ENCODE peak calls at places on chromosome 22, in eight cellular contexts. K, L, R, C, I, Y, X and P are unnamed samples.
A peak's percentile ranks its signal among the peaks of the same experiment; 100 is the strongest.

GRCh38 chr22:42396621-42397331 is 35.4 kb downstream of the NFAM1 start:
- DNase-seq in C (no peak), K (peak; percentile 43), L (no peak), I (peak; percentile 22), Y (no peak), X (peak; percentile 41), R (no peak), P (peak; percentile 55)

GRCh38 chr22:29816128-29816527 is 21.9 kb downstream of the ASCC2 start:
- DNase-seq in I (no peak), L (no peak), C (no peak), Y (no peak), X (no peak), K (no peak), R (peak; percentile 84), P (no peak)

GRCh38 chr22:49609207-49609876 is 218.3 kb downstream of the BRD1 start:
- DNase-seq in C (peak; percentile 41), R (no peak), X (no peak), I (no peak), Y (no peak), K (no peak), L (no peak), P (no peak)

GRCh38 chr22:37967637-37968451 is 14.3 kb downstream of the POLR2F start:
- DNase-seq in R (no peak), I (no peak), C (no peak), Y (no peak), L (no peak), X (no peak), K (no peak), P (no peak)

GRCh38 chr22:48952256-48953102 is 875.2 kb downstream of the BRD1 start:
- DNase-seq in C (no peak), R (no peak), K (no peak), L (no peak), I (no peak), X (no peak), Y (no peak), P (no peak)

GRCh38 chr22:50236731-50237409 is 8.0 kb downstream of the TUBGCP6 start:
- DNase-seq in C (no peak), K (no peak), R (no peak), L (no peak), X (no peak), I (no peak), Y (no peak), P (no peak)

GRCh38 chr22:37260939-37261338 is 16.9 kb upstream of the RAC2 start:
- DNase-seq in L (no peak), Y (peak; percentile 84), C (peak; percentile 73), X (peak; percentile 74), R (peak; percentile 59), K (peak; percentile 47), I (no peak), P (peak; percentile 75)

GRCh38 chr22:37639070-37639760 is at the start of gene SH3BP1:
- DNase-seq in R (peak; percentile 72), Y (peak; percentile 89), K (no peak), I (no peak), C (peak; percentile 75), X (peak; percentile 81), L (peak; percentile 57), P (peak; percentile 87)

GRCh38 chr22:24982301-24983056 is 30.0 kb downstream of the KIAA1671 start:
- DNase-seq in I (no peak), X (no peak), K (no peak), C (no peak), L (no peak), R (no peak), Y (no peak), P (no peak)

GRCh38 chr22:40396882-40397281 is 26.5 kb downstream of the SGSM3 start:
- DNase-seq in X (peak; percentile 36), K (no peak), C (peak; percentile 75), R (no peak), L (no peak), I (no peak), Y (peak; percentile 75), P (no peak)

GRCh38 chr22:22927888-22928665 is 40.5 kb downstream of the IGLL5 start:
- DNase-seq in L (no peak), C (no peak), R (peak; percentile 22), K (no peak), X (no peak), Y (no peak), I (no peak), P (no peak)

GRCh38 chr22:30208631-30209603 is 37.6 kb downstream of the LIF start:
- DNase-seq in R (peak; percentile 74), C (no peak), L (peak; percentile 87), I (peak; percentile 19), Y (peak; percentile 61), X (no peak), K (peak; percentile 54), P (peak; percentile 9)

GRCh38 chr22:24099661-24100060 is 81.6 kb upstream of the SUSD2 start:
- DNase-seq in X (no peak), L (no peak), K (no peak), R (no peak), I (no peak), C (peak; percentile 11), Y (no peak), P (no peak)

GRCh38 chr22:30187726-30188407 is 58.7 kb downstream of the LIF start:
- DNase-seq in L (no peak), C (no peak), R (no peak), Y (no peak), K (no peak), X (no peak), I (no peak), P (no peak)

GRCh38 chr22:43850529-43850928 is 11.8 kb downstream of the SULT4A1 start:
- DNase-seq in R (peak; percentile 19), C (no peak), L (no peak), Y (no peak), K (no peak), X (no peak), I (no peak), P (no peak)
- TF ChIP-seq CTCF in R (no peak), C (no peak), L (no peak), Y (no peak), K (no peak), X (no peak), I (no peak), P (no peak)

GRCh38 chr22:39117585-39118191 is 20.6 kb downstream of the APOBEC3H start:
- DNase-seq in I (no peak), C (no peak), K (peak; percentile 48), R (peak; percentile 17), X (peak; percentile 67), Y (no peak), L (no peak), P (peak; percentile 78)
- TF ChIP-seq CTCF in I (no peak), C (peak; percentile 46), K (peak; percentile 34), R (peak; percentile 19), X (no peak), Y (peak; percentile 39), L (peak; percentile 32), P (peak; percentile 76)

GRCh38 chr22:19942071-19942885 is 660 bp upstream of the TXNRD2 start:
- DNase-seq in L (no peak), Y (peak; percentile 64), R (no peak), X (no peak), I (no peak), C (peak; percentile 67), K (peak; percentile 66), P (peak; percentile 72)

GRCh38 chr22:19940536-19941364 is 822 bp upstream of the COMT start:
- DNase-seq in I (no peak), X (no peak), R (peak; percentile 54), C (peak; percentile 39), Y (peak; percentile 57), K (no peak), L (no peak), P (no peak)

GRCh38 chr22:19941365-19942070 is at the start of the genes COMT and TXNRD2:
- DNase-seq in X (peak; percentile 61), Y (peak; percentile 96), C (peak; percentile 82), K (peak; percentile 41), R (peak; percentile 88), I (peak; percentile 49), L (peak; percentile 55), P (peak; percentile 93)

GRCh38 chr22:19942886-19943664 is 1.5 kb upstream of the TXNRD2 start:
- DNase-seq in K (peak; percentile 63), L (peak; percentile 69), R (no peak), Y (no peak), I (peak; percentile 45), X (no peak), C (peak; percentile 37), P (no peak)

DNA sequence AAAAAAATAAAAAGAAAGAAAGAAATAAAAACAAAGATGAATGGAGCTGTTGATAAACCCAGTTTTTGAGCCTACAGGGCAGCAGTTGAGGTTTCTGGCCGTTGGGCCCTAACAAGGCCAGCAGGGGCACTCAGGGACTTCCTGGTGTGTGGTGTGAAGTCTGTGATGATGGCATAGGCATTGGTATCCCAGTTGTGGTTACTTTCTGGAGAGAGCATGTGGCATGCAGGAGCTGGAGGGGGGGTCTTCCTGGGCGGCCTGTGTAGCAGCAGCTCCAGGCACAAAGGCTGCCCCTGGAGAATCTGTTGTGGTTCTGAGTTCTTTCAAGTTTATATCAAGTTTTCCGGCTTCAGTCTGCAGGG is 2.0 kb upstream of the TXNRD2 start:
- DNase-seq in L (no peak), Y (peak; percentile 46), K (no peak), R (no peak), X (no peak), I (no peak), C (peak; percentile 48), P (no peak)
- TF ChIP-seq CTCF in L (no peak), Y (peak; percentile 21), K (no peak), R (peak; percentile 6), X (no peak), I (no peak), C (no peak), P (no peak)

GRCh38 chr22:45868586-45869443 is 108.1 kb downstream of the WNT7B start:
- DNase-seq in R (no peak), Y (no peak), L (no peak), C (peak; percentile 29), X (no peak), K (no peak), I (no peak), P (no peak)

GRCh38 chr22:45867906-45868555 is 108.9 kb downstream of the WNT7B start:
- DNase-seq in Y (no peak), R (no peak), I (no peak), L (no peak), X (no peak), C (no peak), K (no peak), P (no peak)

GRCh38 chr22:45865561-45866397 is 111.2 kb downstream of the WNT7B start:
- DNase-seq in I (no peak), X (peak; percentile 42), K (no peak), L (no peak), Y (no peak), C (peak; percentile 42), R (no peak), P (no peak)

GRCh38 chr22:45866398-45867117 is 110.4 kb downstream of the WNT7B start:
- DNase-seq in I (no peak), L (no peak), X (peak; percentile 48), K (no peak), R (peak; percentile 44), C (peak; percentile 41), Y (peak; percentile 56), P (no peak)

DNA sequence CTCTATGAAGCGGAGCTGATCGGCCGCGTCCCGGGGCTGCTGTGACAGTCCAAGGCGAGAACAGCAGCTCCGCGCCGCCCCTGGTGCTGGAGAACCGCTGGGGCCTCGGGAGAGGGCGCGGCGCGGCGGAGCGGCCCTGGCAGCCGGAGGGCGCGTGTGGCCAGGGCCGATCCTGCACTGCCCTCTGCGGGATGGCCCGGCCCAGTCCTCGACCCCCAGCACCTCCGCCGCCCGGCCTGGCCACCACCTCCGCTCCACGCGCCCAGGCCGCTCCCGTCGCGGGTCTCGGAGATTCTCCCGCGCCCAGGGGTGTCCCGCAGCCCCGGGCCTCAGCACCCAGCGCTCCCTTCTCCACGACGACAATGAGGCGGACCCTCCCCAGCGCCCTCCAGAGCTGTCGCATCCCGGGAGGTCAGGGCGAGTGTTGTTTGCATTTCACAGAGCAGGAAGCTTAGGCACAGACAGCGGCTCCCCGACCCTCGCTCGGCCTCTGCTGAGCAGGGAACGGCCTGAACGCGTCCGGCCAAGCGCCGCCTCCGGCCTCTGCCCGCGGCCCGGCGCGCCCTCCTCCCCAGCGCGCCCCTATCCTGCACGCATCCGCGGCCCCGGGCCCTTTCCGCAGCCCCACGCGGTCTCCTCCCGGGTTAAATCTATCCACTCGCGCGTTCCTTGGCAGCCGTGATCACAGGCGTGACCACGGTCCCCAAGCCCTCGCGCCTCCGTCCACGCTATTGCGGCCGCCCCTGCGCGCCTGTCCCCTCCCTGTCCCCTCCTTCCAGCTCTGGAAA is 109.7 kb downstream of the WNT7B start:
- DNase-seq in X (peak; percentile 53), Y (peak; percentile 87), R (peak; percentile 54), C (peak; percentile 63), L (no peak), K (no peak), I (no peak), P (no peak)
- TF ChIP-seq CTCF in X (no peak), Y (no peak), R (peak; percentile 27), C (peak; percentile 33), L (no peak), K (peak; percentile 56), I (no peak), P (peak; percentile 31)